ENCODE peak calls at places on chromosomes 1 and 21, in ten cellular contexts. I, Q, O, P, A, N, V, F, B and R are unnamed samples.
A peak's percentile ranks its signal among the peaks of the same experiment; 100 is the strongest.

GRCh38 chr1:914253-914890 is 9.4 kb upstream of the SAMD11 start:
- DNase-seq in I (no peak), Q (no peak), O (no peak), P (no peak), A (no peak), N (no peak), V (peak; percentile 26), F (no peak), B (no peak), R (no peak)

GRCh38 chr1:59046730-59047157 is 250.2 kb upstream of the FGGY start:
- DNase-seq in I (no peak), Q (no peak), O (no peak), P (no peak), A (no peak), N (no peak), V (no peak), F (no peak), B (no peak), R (no peak)

GRCh38 chr1:223504741-223505140 is 111.5 kb downstream of the CCDC185 start:
- DNase-seq in I (peak; percentile 50), Q (peak; percentile 97), O (peak; percentile 81), P (no peak), A (peak; percentile 73), N (no peak), V (no peak), F (no peak), B (peak; percentile 87), R (peak; percentile 31)

GRCh38 chr1:241701483-241702290 is 49.6 kb downstream of the WDR64 start:
- DNase-seq in I (no peak), Q (peak; percentile 60), O (no peak), P (no peak), A (peak; percentile 24), N (no peak), V (no peak), F (no peak), B (peak; percentile 22), R (no peak)

GRCh38 chr1:180188103-180188506 is 33.4 kb downstream of the QSOX1 start:
- DNase-seq in I (no peak), Q (peak; percentile 49), O (peak; percentile 68), P (no peak), A (no peak), N (peak; percentile 65), V (peak; percentile 69), F (peak; percentile 15), B (peak; percentile 59), R (peak; percentile 86)

GRCh38 chr21:44701541-44701940 is 4.6 kb downstream of the KRTAP10-12 start:
- DNase-seq in I (no peak), Q (no peak), O (no peak), P (no peak), A (no peak), N (no peak), V (no peak), F (no peak), B (no peak), R (no peak)

GRCh38 chr1:97849350-97850339 is 71.2 kb downstream of the DPYD start:
- DNase-seq in I (no peak), Q (peak; percentile 83), O (peak; percentile 89), P (no peak), A (peak; percentile 64), N (no peak), V (no peak), F (peak; percentile 38), B (peak; percentile 90), R (no peak)

GRCh38 chr1:227317541-227318002 is 720 bp downstream of the CDC42BPA start:
- DNase-seq in I (peak; percentile 71), Q (peak; percentile 80), O (peak; percentile 80), P (no peak), A (no peak), N (peak; percentile 63), V (peak; percentile 55), F (no peak), B (peak; percentile 79), R (peak; percentile 79)

GRCh38 chr1:184811439-184812111 is 56.9 kb upstream of the EDEM3 start:
- DNase-seq in I (peak; percentile 87), Q (no peak), O (no peak), P (peak; percentile 32), A (no peak), N (no peak), V (peak; percentile 81), F (no peak), B (no peak), R (no peak)

GRCh38 chr1:211703812-211704566 is 28.6 kb upstream of the NEK2 start:
- DNase-seq in I (no peak), Q (peak; percentile 37), O (no peak), P (no peak), A (no peak), N (no peak), V (no peak), F (no peak), B (no peak), R (no peak)

GRCh38 chr1:47449702-47450552 is 12.1 kb downstream of the FOXD2 start:
- DNase-seq in I (no peak), Q (peak; percentile 43), O (no peak), P (no peak), A (no peak), N (peak; percentile 68), V (peak; percentile 67), F (no peak), B (no peak), R (no peak)

GRCh38 chr1:94143809-94144176 is 22.8 kb upstream of the ABCA4 start:
- DNase-seq in I (no peak), Q (no peak), O (no peak), P (no peak), A (no peak), N (no peak), V (no peak), F (no peak), B (no peak), R (no peak)

GRCh38 chr1:234079896-234080295 is 175.4 kb downstream of the SLC35F3 start:
- DNase-seq in I (no peak), Q (no peak), O (no peak), P (no peak), A (no peak), N (no peak), V (no peak), F (no peak), B (no peak), R (no peak)
- TF ChIP-seq CTCF in I (no peak), Q (no peak), O (no peak), P (no peak), A (no peak), N (no peak), V (no peak), F (no peak), B (no peak), R (no peak)

DNA sequence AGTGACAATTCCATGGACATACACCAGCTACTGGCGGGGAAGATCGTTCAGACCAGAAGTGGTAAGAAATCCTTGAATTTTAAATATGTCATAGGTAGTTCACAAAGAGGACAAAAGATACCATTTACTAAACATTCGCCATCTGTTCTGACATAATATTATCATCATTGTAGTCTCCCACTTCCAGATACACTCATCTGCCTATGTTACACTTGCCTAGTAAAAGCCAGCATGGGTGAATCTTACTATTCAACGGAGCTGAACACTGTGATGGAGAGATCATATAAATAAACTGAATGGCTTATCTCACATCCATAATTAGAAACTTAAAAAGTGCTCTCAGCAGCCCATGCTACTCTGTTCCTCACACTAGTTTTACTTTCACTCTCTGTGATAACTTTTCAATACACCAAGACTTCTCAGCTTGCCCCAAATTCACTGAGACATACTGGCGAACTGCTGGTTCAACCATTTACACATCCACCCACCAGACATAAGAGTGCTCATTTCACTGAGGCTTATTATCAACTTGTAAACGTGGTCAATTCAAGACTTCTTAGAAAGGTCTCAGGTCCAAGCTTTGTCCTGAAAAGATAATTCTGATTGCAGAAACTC is 463 bp upstream of the PRRC2C start:
- DNase-seq in I (no peak), Q (no peak), O (no peak), P (no peak), A (peak; percentile 23), N (no peak), V (no peak), F (no peak), B (no peak), R (no peak)
- TF ChIP-seq CTCF in I (peak; percentile 73), Q (peak; percentile 98), O (no peak), P (no peak), A (no peak), N (peak; percentile 59), V (no peak), F (no peak), B (no peak), R (no peak)

GRCh38 chr1:23177031-23177430 is 8.4 kb upstream of the LUZP1 start:
- DNase-seq in I (no peak), Q (no peak), O (no peak), P (no peak), A (no peak), N (no peak), V (no peak), F (no peak), B (no peak), R (no peak)

GRCh38 chr1:23174383-23175110 is 5.9 kb upstream of the LUZP1 start:
- DNase-seq in I (no peak), Q (no peak), O (no peak), P (no peak), A (no peak), N (no peak), V (no peak), F (no peak), B (no peak), R (no peak)

GRCh38 chr1:23178414-23178813 is 9.8 kb upstream of the LUZP1 start:
- DNase-seq in I (no peak), Q (no peak), O (peak; percentile 32), P (no peak), A (no peak), N (no peak), V (no peak), F (no peak), B (no peak), R (no peak)

GRCh38 chr1:23178931-23179330 is 10.3 kb upstream of the LUZP1 start:
- DNase-seq in I (no peak), Q (peak; percentile 48), O (peak; percentile 61), P (no peak), A (no peak), N (no peak), V (no peak), F (no peak), B (peak; percentile 53), R (no peak)

GRCh38 chr1:23177438-23178380 is 9.1 kb upstream of the LUZP1 start:
- DNase-seq in I (peak; percentile 84), Q (peak; percentile 67), O (peak; percentile 92), P (peak; percentile 21), A (no peak), N (peak; percentile 85), V (peak; percentile 84), F (no peak), B (peak; percentile 78), R (peak; percentile 81)
- TF ChIP-seq CTCF in I (peak; percentile 57), Q (no peak), O (no peak), P (peak; percentile 35), A (no peak), N (no peak), V (peak; percentile 30), F (no peak), B (no peak), R (no peak)

DNA sequence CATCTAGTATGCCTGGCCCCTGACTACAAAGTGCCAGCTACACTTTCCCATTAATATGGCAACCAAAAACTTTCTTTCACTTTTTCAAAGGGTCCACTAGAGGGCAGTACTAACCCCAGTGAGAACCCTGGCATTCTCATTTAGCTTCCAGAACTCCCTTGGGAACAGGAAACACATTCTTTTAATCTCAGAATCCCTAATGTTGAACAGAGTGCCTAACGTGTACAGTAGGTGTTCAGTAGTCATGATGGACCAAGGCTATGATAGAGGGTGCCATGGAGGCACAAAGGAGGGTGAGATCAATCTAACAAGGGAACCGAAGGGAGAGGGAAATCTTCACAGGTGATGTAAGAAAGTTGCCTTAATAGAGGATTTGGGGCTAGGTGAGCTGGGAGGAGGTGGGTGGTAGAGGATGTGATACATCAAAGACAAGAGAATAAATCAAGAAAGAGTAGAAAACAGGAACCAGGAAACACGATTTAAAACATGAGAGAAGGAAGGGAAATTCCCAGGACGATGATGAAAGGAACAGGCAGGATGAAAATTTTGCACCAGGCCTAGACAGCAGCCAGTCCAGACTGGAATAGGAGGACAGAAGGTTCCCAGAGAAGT is 41.5 kb downstream of the NSL1 start:
- DNase-seq in I (no peak), Q (peak; percentile 80), O (peak; percentile 89), P (no peak), A (peak; percentile 48), N (peak; percentile 21), V (no peak), F (peak; percentile 28), B (peak; percentile 89), R (peak; percentile 22)
- TF ChIP-seq CTCF in I (peak; percentile 40), Q (peak; percentile 93), O (peak; percentile 81), P (peak; percentile 55), A (peak; percentile 80), N (peak; percentile 79), V (peak; percentile 62), F (peak; percentile 87), B (peak; percentile 79), R (peak; percentile 91)